ENCODE peak calls at places on chromosomes 5 and 9, in seven cellular contexts. E is osteoblast, P is ovary, G is heart left ventricle, I is PC-3, H is lung, Z is endodermal cell. V is an unnamed sample. For H3K27me3, the result is how much of the 10 kb centered on the place peaks cover.

GRCh38 chr9:972512-973294 is 3.8 kb upstream of the DMRT3 start:
- DNase-seq in E (no peak), P (no peak), G (no peak), I (no peak), H (no peak), Z (peak), V (no peak)

GRCh38 chr5:175697846-175698245 is 40.0 kb downstream of the HRH2 start:
- DNase-seq in E (no peak), P (no peak), G (no peak), I (no peak), H (no peak), Z (no peak), V (no peak)

GRCh38 chr9:18596920-18597319 is 123.0 kb downstream of the ADAMTSL1 start:
- DNase-seq in E (no peak), P (no peak), G (no peak), I (peak), H (no peak), Z (no peak), V (no peak)

GRCh38 chr5:116947691-116948528 is 373.3 kb upstream of the SEMA6A start:
- DNase-seq in E (no peak), P (peak), G (peak), I (peak), H (peak), Z (peak), V (peak)

GRCh38 chr9:104748359-104749031 is 1.0 kb downstream of the NIPSNAP3A start:
- DNase-seq in E (peak), P (no peak), G (no peak), I (peak), H (no peak), Z (no peak), V (no peak)

GRCh38 chr5:96733771-96734498 is 71.8 kb downstream of the CAST start:
- DNase-seq in E (no peak), P (no peak), G (no peak), I (peak), H (peak), Z (peak), V (peak)

GRCh38 chr5:56569576-56569975 is 245.8 kb upstream of the MAP3K1 start:
- DNase-seq in E (no peak), P (no peak), G (no peak), I (no peak), H (no peak), Z (no peak), V (no peak)

GRCh38 chr5:53100606-53101005 is 9.0 kb downstream of the MOCS2 start:
- DNase-seq in E (no peak), P (no peak), G (no peak), I (peak), H (no peak), Z (no peak), V (no peak)

GRCh38 chr9:92359380-92360007 is 33.7 kb downstream of the CENPP start:
- DNase-seq in E (no peak), P (no peak), G (no peak), I (no peak), H (no peak), Z (no peak), V (no peak)

DNA sequence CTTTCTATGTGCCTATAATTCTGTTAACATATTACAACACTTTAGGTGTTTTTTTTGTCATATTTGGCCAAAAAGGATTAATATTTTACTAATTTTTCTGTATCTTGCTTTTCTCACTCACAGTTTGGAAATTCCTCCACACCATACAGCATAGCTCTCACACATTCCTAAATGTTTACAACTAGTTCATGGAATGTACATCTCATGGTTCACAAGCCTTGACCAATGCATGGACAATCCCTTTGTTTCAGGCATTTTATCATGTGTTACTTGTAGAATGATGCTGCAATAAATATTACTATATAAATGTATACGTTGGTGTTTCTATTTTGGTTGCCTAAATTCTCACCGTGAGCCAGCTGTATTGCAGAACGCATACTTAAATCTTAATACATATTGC is 80.4 kb upstream of the SPATA31C2 start:
- DNase-seq in E (no peak), P (no peak), G (no peak), I (no peak), H (no peak), Z (no peak), V (no peak)
- TF ChIP-seq CTCF in E (no peak), P (no peak), G (no peak), I (no peak), H (no peak), Z (no peak), V (no peak)

GRCh38 chr5:156330141-156330870 is 3.3 kb downstream of the SGCD start:
- DNase-seq in E (peak), P (no peak), G (no peak), I (no peak), H (no peak), Z (no peak), V (no peak)

GRCh38 chr5:156327306-156327705 is 342 bp downstream of the SGCD start:
- DNase-seq in E (peak), P (no peak), G (no peak), I (no peak), H (no peak), Z (no peak), V (no peak)

GRCh38 chr5:156329197-156329611 is 2.2 kb downstream of the SGCD start:
- DNase-seq in E (peak), P (no peak), G (peak), I (no peak), H (no peak), Z (no peak), V (no peak)

GRCh38 chr5:156328176-156328575 is 1.2 kb downstream of the SGCD start:
- DNase-seq in E (peak), P (no peak), G (no peak), I (no peak), H (no peak), Z (no peak), V (no peak)

GRCh38 chr5:156328766-156329165 is 1.8 kb downstream of the SGCD start:
- DNase-seq in E (peak), P (no peak), G (no peak), I (no peak), H (no peak), Z (no peak), V (no peak)
- H3K27ac ChIP-seq in E (no peak), P (no peak), G (peak), I (no peak), H (peak), Z (no peak), V (no peak)

GRCh38 chr5:109690456-109691247 is 925 bp downstream of the MAN2A1 start:
- DNase-seq in E (peak), P (peak), G (peak), I (peak), H (peak), Z (peak), V (peak)
- H3K27me3 ChIP-seq in E (under half), P (under half), G (under half), I (under half), H (under half), Z (under half), V (under half)

DNA sequence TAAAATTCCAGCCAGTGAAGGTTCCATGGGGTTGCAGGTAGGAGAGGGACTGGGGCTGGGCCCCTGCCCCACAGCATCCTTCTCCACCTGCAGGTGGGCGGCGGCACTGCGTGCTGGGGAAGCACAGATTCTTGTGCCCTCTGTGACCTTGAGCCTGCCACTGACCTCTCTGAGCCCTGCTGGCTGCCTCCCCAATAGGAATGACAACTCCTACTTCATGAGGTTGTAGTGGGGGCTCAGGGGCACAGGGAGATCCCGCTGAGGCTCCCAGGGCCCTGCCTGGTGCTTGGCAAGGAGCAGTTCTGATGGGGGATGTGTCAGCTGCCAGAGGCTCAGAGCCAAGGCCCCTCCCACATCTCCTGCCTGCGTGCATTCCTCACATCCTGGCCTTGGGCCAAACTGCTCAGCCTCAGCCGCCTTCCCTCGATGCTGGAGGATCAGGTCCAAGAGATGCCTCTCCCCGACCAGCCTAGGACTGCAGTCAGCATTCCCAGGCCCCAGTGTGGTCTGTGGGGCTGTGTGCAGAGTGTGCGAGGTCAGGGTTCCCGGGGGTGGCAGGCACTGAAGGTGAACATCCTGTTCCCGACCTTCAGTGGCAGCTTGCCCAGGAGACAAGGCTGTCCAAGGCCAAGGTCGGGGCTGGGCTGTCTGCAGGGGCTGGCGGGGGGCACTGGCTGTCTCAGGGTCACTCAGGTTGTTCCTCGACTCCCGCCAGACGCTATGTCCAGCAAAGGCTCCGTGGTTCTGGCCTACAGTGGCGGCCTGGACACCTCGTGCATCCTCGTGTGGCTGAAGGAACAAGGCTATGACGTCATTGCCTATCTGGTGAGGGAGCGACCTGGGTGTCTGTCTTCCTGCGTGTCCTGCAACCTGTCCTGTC is 7.0 kb downstream of the ASS1 start:
- DNase-seq in E (peak), P (peak), G (peak), I (peak), H (peak), Z (peak), V (peak)
- TF ChIP-seq CTCF in E (peak), P (peak), G (peak), I (peak), H (no peak), Z (peak), V (peak)

GRCh38 chr5:92268343-92268742 is 885.2 kb upstream of the ARRDC3 start:
- DNase-seq in E (no peak), P (no peak), G (no peak), I (no peak), H (no peak), Z (peak), V (no peak)

GRCh38 chr5:92267830-92268229 is 884.7 kb upstream of the ARRDC3 start:
- DNase-seq in E (no peak), P (no peak), G (no peak), I (no peak), H (no peak), Z (no peak), V (no peak)

DNA sequence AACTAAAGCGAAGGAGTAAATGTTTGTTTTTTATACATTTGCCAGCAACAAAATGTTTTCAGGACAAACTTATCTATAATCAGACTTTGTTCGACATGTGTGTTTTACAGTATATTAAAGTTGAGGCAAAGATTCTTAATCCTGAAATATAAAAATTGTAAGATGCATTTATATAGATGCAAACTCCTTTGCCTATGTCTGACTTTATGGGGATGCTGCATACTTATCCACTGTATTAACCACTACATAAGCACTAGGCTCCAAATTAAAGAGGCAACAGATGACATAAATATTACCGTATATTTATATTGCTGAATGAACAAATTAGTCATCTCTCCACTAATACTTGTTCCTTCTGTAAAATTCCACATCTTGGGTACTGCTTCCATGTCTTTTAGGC is 882.7 kb upstream of the ARRDC3 start:
- DNase-seq in E (no peak), P (no peak), G (no peak), I (no peak), H (no peak), Z (no peak), V (no peak)
- H3K27ac ChIP-seq in E (no peak), P (no peak), G (no peak), I (no peak), H (no peak), Z (no peak), V (no peak)

DNA sequence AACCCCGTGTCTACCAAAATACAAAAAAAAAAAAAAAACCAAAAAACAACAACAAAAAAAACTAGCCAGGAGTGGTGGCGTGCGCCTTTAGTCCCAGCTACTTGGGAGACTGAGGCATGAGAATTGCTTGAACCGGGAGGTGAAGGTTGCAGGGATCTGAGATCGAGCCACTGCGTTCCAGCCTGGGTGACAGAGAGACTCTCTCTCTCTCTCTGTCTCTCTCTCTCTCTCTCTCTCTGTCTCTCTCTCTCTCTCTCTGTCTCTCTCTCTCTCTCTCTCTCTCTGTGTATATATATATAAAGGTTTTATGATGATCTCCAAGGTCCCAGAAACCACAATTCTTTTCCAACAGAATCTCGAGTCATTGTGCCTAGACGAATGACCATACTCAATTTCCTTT is 18.8 kb upstream of the ANKRD33B start:
- DNase-seq in E (no peak), P (no peak), G (no peak), I (no peak), H (no peak), Z (no peak), V (no peak)
- H3K27me3 ChIP-seq in E (under half), P (under half), G (under half), I (under half), H (under half), Z (under half), V (under half)

DNA sequence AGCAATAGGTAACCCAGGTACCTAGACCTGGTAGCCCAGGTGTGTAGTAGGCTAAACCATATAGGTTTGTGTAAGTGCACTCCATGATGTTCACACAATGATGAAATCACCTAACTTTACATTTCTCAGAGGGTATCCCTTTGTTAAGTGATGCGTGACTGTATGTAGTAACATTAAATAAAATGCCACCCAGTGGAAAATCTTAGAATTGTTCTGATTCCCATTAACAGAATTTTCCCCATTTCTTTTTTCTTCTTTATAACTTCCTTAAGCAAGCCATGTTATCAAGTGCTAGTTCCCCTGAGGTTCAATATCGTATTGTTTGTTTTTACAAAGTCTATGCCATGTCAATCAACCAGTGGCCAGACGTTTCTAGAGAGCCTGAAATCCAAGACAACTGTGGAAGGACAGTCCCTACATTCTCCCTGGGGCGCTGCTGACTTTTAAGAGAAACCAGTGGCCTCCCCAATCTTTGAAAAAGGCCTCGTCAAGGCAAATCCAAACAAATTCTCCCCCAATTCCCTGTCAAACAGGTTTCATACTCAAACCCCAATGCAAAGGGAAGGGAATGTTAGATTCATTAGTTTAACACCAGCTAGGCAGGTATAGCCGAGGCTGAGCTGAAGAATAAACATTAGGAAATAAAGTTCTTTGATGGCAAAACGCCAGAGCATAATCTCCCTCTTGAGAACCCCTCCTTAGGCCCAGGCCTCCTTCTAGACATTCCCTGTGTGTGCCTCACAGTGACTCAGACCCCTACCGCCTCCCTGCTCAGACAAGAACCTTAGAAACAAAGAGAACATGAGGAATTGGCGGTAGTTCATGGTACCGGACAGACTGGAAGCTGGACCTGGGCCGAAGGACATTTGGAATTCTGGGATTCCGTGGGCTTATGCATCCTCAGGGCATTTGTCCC is 198.7 kb downstream of the GNA14 start:
- DNase-seq in E (no peak), P (no peak), G (peak), I (peak), H (peak), Z (no peak), V (no peak)
- TF ChIP-seq CTCF in E (peak), P (no peak), G (no peak), I (peak), H (no peak), Z (peak), V (no peak)

DNA sequence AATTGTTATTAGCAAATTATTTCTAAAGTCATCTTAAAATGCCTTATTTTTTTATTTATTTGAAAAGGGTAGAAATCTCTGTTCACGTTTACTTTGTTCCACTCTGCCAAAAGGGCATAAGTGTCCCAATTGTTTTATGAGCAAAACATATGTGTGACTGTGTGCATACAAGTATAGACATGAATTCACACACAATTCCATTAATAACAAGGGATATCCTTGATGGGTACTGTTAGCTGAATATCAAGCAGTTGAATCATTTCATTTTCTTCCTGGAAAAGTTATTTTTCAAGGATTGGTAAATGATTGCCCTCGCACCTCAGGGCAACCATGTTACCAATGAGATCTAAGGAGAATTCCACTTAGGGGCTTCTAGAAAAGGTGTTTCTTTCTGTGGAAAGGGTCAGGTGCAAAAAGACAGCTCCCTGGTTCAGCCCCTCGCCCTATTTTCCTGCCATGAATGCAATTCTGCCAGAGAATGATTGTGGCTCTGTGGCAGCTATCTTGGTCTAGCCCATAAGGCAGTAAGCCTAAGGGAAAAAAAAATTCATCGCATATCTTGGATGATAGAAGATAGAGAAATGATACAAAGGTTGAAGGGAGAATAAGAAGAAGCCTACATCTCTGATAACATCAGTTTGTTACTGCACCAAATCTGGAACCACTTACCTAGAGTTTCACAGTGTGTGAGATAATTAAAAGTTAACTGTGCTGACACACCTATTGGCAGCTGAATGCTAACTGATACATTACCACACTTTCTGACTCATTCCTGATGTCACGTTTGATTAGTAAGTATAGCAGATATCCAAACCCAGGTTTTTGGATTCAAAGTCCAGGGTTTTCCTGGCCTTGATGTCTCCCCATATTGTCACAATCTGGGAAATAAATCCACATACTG is 91.8 kb upstream of the TAF11L2 start:
- DNase-seq in E (no peak), P (no peak), G (no peak), I (peak), H (no peak), Z (no peak), V (no peak)
- H3K27ac ChIP-seq in E (no peak), P (no peak), G (no peak), I (no peak), H (no peak), Z (no peak), V (no peak)

GRCh38 chr5:31637851-31638250 is 1.1 kb upstream of the PDZD2 start:
- DNase-seq in E (no peak), P (no peak), G (no peak), I (no peak), H (no peak), Z (no peak), V (no peak)
- H3K27me3 ChIP-seq in E (under half), P (under half), G (under half), I (under half), H (under half), Z (under half), V (under half)

V was measured in prostate gland.